ENCODE peak calls at places on chromosome 6, in nine cellular contexts. T is ovary, I is neuronal stem cell, J is GM12878, Z is IMR-90, E is pancreas, A is A549, B is left lung, U is lower lobe of right lung. H is an unnamed sample.

GRCh38 chr6:84524636-84525035 is 239.8 kb downstream of the TBX18 start:
- DNase-seq in T (no peak), I (no peak), J (no peak), Z (no peak), E (no peak), A (no peak), B (no peak), U (no peak), H (no peak)

GRCh38 chr6:37059344-37060194 is 54.1 kb downstream of the FGD2 start:
- DNase-seq in T (peak), I (peak), J (no peak), Z (peak), E (no peak), A (peak), B (peak), U (peak), H (peak)

GRCh38 chr6:13711384-13711725 is 280 bp downstream of the RANBP9 start:
- DNase-seq in T (no peak), I (no peak), J (no peak), Z (no peak), E (no peak), A (no peak), B (no peak), U (no peak), H (no peak)

GRCh38 chr6:22956029-22956715 is 386.8 kb downstream of the HDGFL1 start:
- DNase-seq in T (no peak), I (no peak), J (no peak), Z (no peak), E (no peak), A (no peak), B (no peak), U (no peak), H (no peak)

GRCh38 chr6:125974214-125974866 is 12.0 kb upstream of the TRMT11 start:
- DNase-seq in T (no peak), I (no peak), J (no peak), Z (peak), E (no peak), A (peak), B (no peak), U (no peak), H (peak)

GRCh38 chr6:10429638-10430427 is 15.0 kb upstream of the TFAP2A start:
- DNase-seq in T (no peak), I (peak), J (peak), Z (peak), E (no peak), A (peak), B (no peak), U (no peak), H (peak)

GRCh38 chr6:136673571-136673970 is 118.7 kb downstream of the MAP3K5 start:
- DNase-seq in T (no peak), I (no peak), J (no peak), Z (no peak), E (no peak), A (no peak), B (no peak), U (no peak), H (no peak)

GRCh38 chr6:2744206-2744771 is 6.4 kb downstream of the MYLK4 start:
- DNase-seq in T (no peak), I (no peak), J (no peak), Z (no peak), E (peak), A (no peak), B (no peak), U (no peak), H (no peak)

GRCh38 chr6:131982740-131983259 is 31.6 kb upstream of the CCN2 start:
- DNase-seq in T (no peak), I (no peak), J (no peak), Z (peak), E (no peak), A (no peak), B (no peak), U (no peak), H (no peak)

GRCh38 chr6:21496275-21496674 is 97.3 kb upstream of the SOX4 start:
- DNase-seq in T (no peak), I (no peak), J (no peak), Z (no peak), E (no peak), A (no peak), B (no peak), U (no peak), H (peak)

GRCh38 chr6:34792605-34793500 is 970 bp downstream of the BLTP3A start:
- DNase-seq in T (peak), I (peak), J (no peak), Z (peak), E (peak), A (peak), B (peak), U (no peak), H (peak)

GRCh38 chr6:121664199-121664598 is 228.8 kb downstream of the GJA1 start:
- DNase-seq in T (no peak), I (no peak), J (no peak), Z (peak), E (no peak), A (no peak), B (no peak), U (no peak), H (no peak)

GRCh38 chr6:19135706-19136105 is 701.5 kb upstream of the ID4 start:
- DNase-seq in T (no peak), I (no peak), J (no peak), Z (no peak), E (no peak), A (no peak), B (no peak), U (no peak), H (no peak)

GRCh38 chr6:16514249-16514648 is 247.0 kb downstream of the ATXN1 start:
- DNase-seq in T (no peak), I (no peak), J (no peak), Z (peak), E (no peak), A (peak), B (no peak), U (no peak), H (peak)

GRCh38 chr6:146985111-146985510 is 219.1 kb upstream of the STXBP5 start:
- DNase-seq in T (no peak), I (no peak), J (no peak), Z (no peak), E (no peak), A (peak), B (no peak), U (no peak), H (peak)

GRCh38 chr6:110756817-110757216 is 58.5 kb downstream of the CDK19 start:
- DNase-seq in T (no peak), I (no peak), J (no peak), Z (no peak), E (no peak), A (no peak), B (no peak), U (no peak), H (peak)

GRCh38 chr6:11368760-11369159 is 136.3 kb upstream of the NEDD9 start:
- DNase-seq in T (no peak), I (no peak), J (no peak), Z (no peak), E (no peak), A (no peak), B (no peak), U (no peak), H (no peak)

GRCh38 chr6:127834136-127834535 is 66.7 kb downstream of the THEMIS start:
- DNase-seq in T (no peak), I (no peak), J (no peak), Z (no peak), E (no peak), A (no peak), B (no peak), U (no peak), H (no peak)

GRCh38 chr6:30720738-30721197 is 616 bp downstream of the TUBB start:
- DNase-seq in T (peak), I (no peak), J (no peak), Z (peak), E (peak), A (peak), B (peak), U (peak), H (peak)

GRCh38 chr6:4466260-4466659 is 309.9 kb upstream of the CDYL start:
- DNase-seq in T (no peak), I (no peak), J (no peak), Z (peak), E (no peak), A (no peak), B (peak), U (peak), H (no peak)

GRCh38 chr6:6810727-6811126 is 222.2 kb downstream of the LY86 start:
- DNase-seq in T (no peak), I (no peak), J (no peak), Z (no peak), E (no peak), A (no peak), B (no peak), U (no peak), H (no peak)

GRCh38 chr6:158220786-158221442 is 52.8 kb downstream of the GTF2H5 start:
- DNase-seq in T (peak), I (peak), J (no peak), Z (peak), E (peak), A (peak), B (peak), U (peak), H (peak)

GRCh38 chr6:120681204-120681603 is 653.1 kb downstream of the TBC1D32 start:
- DNase-seq in T (no peak), I (no peak), J (no peak), Z (no peak), E (no peak), A (no peak), B (no peak), U (no peak), H (no peak)

GRCh38 chr6:157831424-157832249 is 8.6 kb downstream of the SNX9 start:
- DNase-seq in T (no peak), I (no peak), J (no peak), Z (no peak), E (no peak), A (no peak), B (no peak), U (no peak), H (peak)

GRCh38 chr6:130913119-130913518 is 85.9 kb downstream of the SMLR1 start:
- DNase-seq in T (no peak), I (no peak), J (peak), Z (no peak), E (no peak), A (no peak), B (no peak), U (no peak), H (peak)

GRCh38 chr6:39956951-39957350 is 22.7 kb upstream of the MOCS1 start:
- DNase-seq in T (no peak), I (no peak), J (no peak), Z (peak), E (no peak), A (no peak), B (no peak), U (no peak), H (no peak)

GRCh38 chr6:167512926-167513325 is 188.0 kb downstream of the TTLL2 start:
- DNase-seq in T (no peak), I (no peak), J (no peak), Z (no peak), E (no peak), A (no peak), B (no peak), U (no peak), H (no peak)

GRCh38 chr6:131532476-131533108 is 40.4 kb upstream of the ARG1 start:
- DNase-seq in T (no peak), I (no peak), J (peak), Z (peak), E (no peak), A (no peak), B (no peak), U (no peak), H (no peak)

GRCh38 chr6:83884523-83884922 is 25.0 kb downstream of the CYB5R4 start:
- DNase-seq in T (no peak), I (peak), J (peak), Z (peak), E (no peak), A (peak), B (no peak), U (no peak), H (peak)

GRCh38 chr6:90105766-90106165 is 190.9 kb downstream of the BACH2 start:
- DNase-seq in T (no peak), I (no peak), J (no peak), Z (no peak), E (no peak), A (no peak), B (no peak), U (no peak), H (no peak)

GRCh38 chr6:153129873-153130514 is 1.1 kb downstream of the RGS17 start:
- DNase-seq in T (no peak), I (peak), J (no peak), Z (peak), E (no peak), A (no peak), B (no peak), U (no peak), H (peak)

GRCh38 chr6:55528624-55529023 is 50.4 kb downstream of the HMGCLL1 start:
- DNase-seq in T (no peak), I (peak), J (peak), Z (peak), E (peak), A (peak), B (no peak), U (no peak), H (peak)

GRCh38 chr6:166307082-166307980 is 861 bp downstream of the PRR18 start:
- DNase-seq in T (no peak), I (peak), J (no peak), Z (no peak), E (no peak), A (no peak), B (no peak), U (no peak), H (peak)

GRCh38 chr6:154179443-154179842 is 140.4 kb downstream of the OPRM1 start:
- DNase-seq in T (no peak), I (no peak), J (no peak), Z (no peak), E (no peak), A (no peak), B (no peak), U (no peak), H (no peak)

GRCh38 chr6:137882225-137882961 is 15.3 kb downstream of the TNFAIP3 start:
- DNase-seq in T (no peak), I (no peak), J (no peak), Z (peak), E (no peak), A (no peak), B (no peak), U (no peak), H (no peak)

GRCh38 chr6:148324297-148325007 is 18.2 kb upstream of the SASH1 start:
- DNase-seq in T (no peak), I (no peak), J (no peak), Z (peak), E (no peak), A (no peak), B (peak), U (no peak), H (no peak)

GRCh38 chr6:158170656-158171081 is 2.5 kb downstream of the GTF2H5 start:
- DNase-seq in T (no peak), I (no peak), J (no peak), Z (peak), E (no peak), A (no peak), B (no peak), U (no peak), H (no peak)

GRCh38 chr6:21933351-21933750 is 339.8 kb downstream of the SOX4 start:
- DNase-seq in T (no peak), I (no peak), J (no peak), Z (no peak), E (no peak), A (no peak), B (no peak), U (no peak), H (no peak)

GRCh38 chr6:116766506-116767176 is 1.1 kb upstream of the FAM162B start:
- DNase-seq in T (no peak), I (no peak), J (no peak), Z (no peak), E (no peak), A (no peak), B (no peak), U (no peak), H (no peak)

GRCh38 chr6:32965901-32966300 is 2.5 kb upstream of the BRD2 start:
- DNase-seq in T (no peak), I (no peak), J (no peak), Z (peak), E (no peak), A (no peak), B (no peak), U (no peak), H (no peak)
- H3K27ac ChIP-seq in T (no peak), I (no peak), J (no peak), Z (no peak), E (no peak), A (no peak), B (no peak), U (no peak), H (no peak)

GRCh38 chr6:129863664-129864063 is 2.5 kb upstream of the TMEM244 start:
- DNase-seq in T (no peak), I (no peak), J (no peak), Z (peak), E (no peak), A (no peak), B (no peak), U (no peak), H (no peak)

GRCh38 chr6:129866256-129866655 is 5.1 kb upstream of the TMEM244 start:
- DNase-seq in T (no peak), I (no peak), J (no peak), Z (no peak), E (no peak), A (no peak), B (no peak), U (no peak), H (no peak)

GRCh38 chr6:129860901-129861665 is at the start of gene TMEM244:
- DNase-seq in T (no peak), I (no peak), J (no peak), Z (peak), E (no peak), A (no peak), B (no peak), U (no peak), H (no peak)

GRCh38 chr6:129866688-129867087 is 5.6 kb upstream of the TMEM244 start:
- DNase-seq in T (no peak), I (no peak), J (no peak), Z (no peak), E (no peak), A (no peak), B (no peak), U (no peak), H (no peak)

DNA sequence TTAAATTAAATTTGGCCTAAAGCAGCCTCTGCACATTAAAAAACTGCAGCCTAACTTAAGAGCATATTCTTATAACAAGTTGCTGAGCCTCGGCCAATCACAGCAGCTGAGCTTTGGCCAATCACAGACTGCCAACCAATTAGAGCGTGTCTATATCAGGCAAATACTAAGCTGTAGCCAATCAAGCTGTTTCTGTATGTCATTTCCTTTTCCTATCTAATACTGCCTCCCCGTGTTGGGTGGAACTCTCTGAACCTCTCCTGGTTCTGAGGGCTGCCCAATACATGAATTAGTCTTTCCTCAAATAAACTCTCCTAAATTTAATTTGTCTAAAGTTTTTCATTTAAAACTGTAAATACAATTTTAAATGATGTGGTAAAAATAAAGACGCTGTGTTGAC is 3.9 kb upstream of the TMEM244 start:
- DNase-seq in T (no peak), I (no peak), J (no peak), Z (no peak), E (no peak), A (peak), B (no peak), U (no peak), H (no peak)
- H3K4me3 ChIP-seq in T (no peak), I (no peak), J (no peak), Z (no peak), E (no peak), A (no peak), B (no peak), U (no peak), H (no peak)

GRCh38 chr6:151075005-151075404 is 164.8 kb upstream of the AKAP12 start:
- DNase-seq in T (no peak), I (no peak), J (no peak), Z (no peak), E (no peak), A (no peak), B (no peak), U (no peak), H (no peak)

GRCh38 chr6:151071295-151071694 is 168.5 kb upstream of the AKAP12 start:
- DNase-seq in T (peak), I (no peak), J (no peak), Z (peak), E (no peak), A (peak), B (no peak), U (no peak), H (no peak)

GRCh38 chr6:151078655-151079054 is 161.1 kb upstream of the AKAP12 start:
- DNase-seq in T (peak), I (no peak), J (no peak), Z (no peak), E (no peak), A (no peak), B (no peak), U (no peak), H (no peak)

GRCh38 chr6:151075527-151075926 is 164.2 kb upstream of the AKAP12 start:
- DNase-seq in T (no peak), I (no peak), J (no peak), Z (peak), E (no peak), A (no peak), B (no peak), U (no peak), H (no peak)

GRCh38 chr6:151075943-151076555 is 163.7 kb upstream of the AKAP12 start:
- DNase-seq in T (peak), I (no peak), J (no peak), Z (no peak), E (no peak), A (no peak), B (no peak), U (no peak), H (no peak)
- H3K27ac ChIP-seq in T (no peak), I (no peak), J (no peak), Z (no peak), E (no peak), A (no peak), B (no peak), U (no peak), H (no peak)

GRCh38 chr6:1701668-1702353 is 92.1 kb downstream of the FOXC1 start:
- DNase-seq in T (no peak), I (no peak), J (no peak), Z (peak), E (no peak), A (no peak), B (no peak), U (no peak), H (peak)
- H3K4me3 ChIP-seq in T (no peak), I (no peak), J (no peak), Z (no peak), E (no peak), A (no peak), B (no peak), U (no peak), H (no peak)

GRCh38 chr6:45438156-45438555 is 60.4 kb upstream of the SUPT3H start:
- DNase-seq in T (no peak), I (no peak), J (no peak), Z (no peak), E (no peak), A (no peak), B (no peak), U (no peak), H (no peak)

GRCh38 chr6:45438849-45439406 is 61.2 kb upstream of the SUPT3H start:
- DNase-seq in T (no peak), I (no peak), J (no peak), Z (peak), E (no peak), A (no peak), B (no peak), U (no peak), H (no peak)

GRCh38 chr6:45439459-45439858 is 61.7 kb upstream of the SUPT3H start:
- DNase-seq in T (no peak), I (no peak), J (no peak), Z (no peak), E (no peak), A (no peak), B (no peak), U (no peak), H (no peak)

GRCh38 chr6:45441811-45442453 is 64.2 kb upstream of the SUPT3H start:
- DNase-seq in T (no peak), I (no peak), J (no peak), Z (peak), E (no peak), A (no peak), B (no peak), U (no peak), H (no peak)

DNA sequence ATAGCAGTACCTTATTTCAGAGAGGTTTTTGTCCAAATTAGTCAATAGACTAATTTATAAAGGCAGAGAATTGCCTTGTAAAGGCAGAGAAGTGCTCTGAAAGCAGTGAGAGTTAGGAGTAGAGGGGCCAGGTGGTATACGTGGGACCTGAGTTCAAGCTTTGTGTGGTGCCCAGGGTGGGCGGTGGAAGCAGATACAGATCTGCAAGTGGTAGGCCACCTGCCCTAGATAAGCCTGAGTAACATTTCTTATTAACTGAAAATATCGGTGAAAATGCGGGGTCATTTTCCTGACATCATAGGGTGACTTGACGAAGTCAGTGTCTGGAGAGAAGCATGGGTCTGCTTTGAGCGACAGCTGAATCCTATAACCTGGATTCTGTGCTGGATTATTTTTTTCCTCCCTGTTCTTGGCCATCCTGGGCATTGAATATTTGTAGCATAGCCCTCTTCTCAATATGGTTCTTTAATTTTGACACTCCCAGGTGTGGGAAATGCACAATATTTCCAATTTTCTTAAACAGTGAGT is 62.2 kb upstream of the SUPT3H start:
- DNase-seq in T (no peak), I (no peak), J (no peak), Z (no peak), E (no peak), A (no peak), B (no peak), U (no peak), H (no peak)
- H3K27ac ChIP-seq in T (no peak), I (no peak), J (no peak), Z (no peak), E (no peak), A (no peak), B (no peak), U (no peak), H (no peak)

GRCh38 chr6:56804996-56805395 is 149.9 kb upstream of the BEND6 start:
- DNase-seq in T (no peak), I (no peak), J (no peak), Z (peak), E (no peak), A (peak), B (no peak), U (no peak), H (no peak)
- H3K4me3 ChIP-seq in T (no peak), I (no peak), J (no peak), Z (no peak), E (no peak), A (no peak), B (no peak), U (no peak), H (no peak)

H was measured in neural progenitor cell.